ENCODE peak calls at places on chromosomes 1 and 21, in seven cellular contexts. O is Jurkat, Clone E6-1; Q is activated CD4-positive, alpha-beta T cell treated with anti-CD3 and anti-CD28 coated beads, Interleukin-2, amount 50 U/mL, for 1 hour; G is stimulated activated CD4-positive, alpha-beta T cell treated with anti-CD3 and anti-CD28 coated beads, TNF-alpha, amount 100 ng/mL, for 24 hours; E is stimulated activated naive CD4-positive, alpha-beta T cell; A is NCI-H2081; K is stimulated activated CD8-positive, alpha-beta memory T cell treated with anti-CD3 and anti-CD28 coated beads, Interleukin-4, amount 100 ng/mL, for 1 hour. J is an unnamed sample.

GRCh38 chr1:111920221-111921024 is 69.0 kb downstream of the KCND3 start:
- DNase-seq in O (no peak), Q (no peak), G (no peak), E (no peak), A (peak; percentile 69), K (no peak), J (no peak)

GRCh38 chr1:167328762-167329483 is 108.2 kb downstream of the POU2F1 start:
- DNase-seq in O (no peak), Q (no peak), G (no peak), E (no peak), A (no peak), K (no peak), J (no peak)

GRCh38 chr1:66335859-66336640 is 197.9 kb upstream of the SGIP1 start:
- DNase-seq in O (no peak), Q (peak; percentile 62), G (peak; percentile 48), E (peak; percentile 65), A (no peak), K (no peak), J (peak; percentile 46)

GRCh38 chr1:176174108-176174507 is 33.0 kb downstream of the COP1 start:
- DNase-seq in O (no peak), Q (no peak), G (no peak), E (no peak), A (no peak), K (no peak), J (no peak)

GRCh38 chr1:209398330-209398991 is 185.1 kb upstream of the CAMK1G start:
- DNase-seq in O (no peak), Q (no peak), G (no peak), E (no peak), A (no peak), K (no peak), J (no peak)

GRCh38 chr1:143698016-143698415 is 273.8 kb downstream of the FAM72C start:
- DNase-seq in O (peak; percentile 11), Q (no peak), G (no peak), E (no peak), A (no peak), K (no peak), J (no peak)

GRCh38 chr1:67970088-67970487 is 80.3 kb downstream of the DIRAS3 start:
- DNase-seq in O (no peak), Q (no peak), G (no peak), E (no peak), A (no peak), K (no peak), J (no peak)

GRCh38 chr1:27391511-27392095 is 819 bp upstream of the GPR3 start:
- DNase-seq in O (no peak), Q (peak; percentile 13), G (no peak), E (peak; percentile 28), A (peak; percentile 27), K (no peak), J (peak; percentile 7)

GRCh38 chr1:55353709-55354620 is 138.8 kb upstream of the USP24 start:
- DNase-seq in O (no peak), Q (no peak), G (no peak), E (no peak), A (no peak), K (no peak), J (no peak)

GRCh38 chr1:150925080-150925479 is 1.1 kb upstream of the SETDB1 start:
- DNase-seq in O (no peak), Q (no peak), G (no peak), E (no peak), A (no peak), K (no peak), J (no peak)

GRCh38 chr1:25481625-25482024 is 50.9 kb downstream of the MACO1 start:
- DNase-seq in O (no peak), Q (no peak), G (no peak), E (no peak), A (no peak), K (no peak), J (no peak)

GRCh38 chr1:40853113-40853999 is 8.8 kb downstream of the CITED4 start:
- DNase-seq in O (no peak), Q (no peak), G (no peak), E (no peak), A (no peak), K (no peak), J (no peak)

GRCh38 chr1:150876111-150876434 is 326 bp downstream of the ARNT start:
- DNase-seq in O (peak; percentile 39), Q (no peak), G (no peak), E (no peak), A (peak; percentile 77), K (no peak), J (no peak)

GRCh38 chr1:41668967-41669366 is 184.5 kb upstream of the EDN2 start:
- DNase-seq in O (no peak), Q (no peak), G (no peak), E (no peak), A (no peak), K (no peak), J (no peak)

GRCh38 chr1:171736204-171736603 is 5.7 kb downstream of the VAMP4 start:
- DNase-seq in O (no peak), Q (no peak), G (no peak), E (no peak), A (no peak), K (no peak), J (no peak)

GRCh38 chr21:26852422-26852821 is 7.2 kb upstream of the ADAMTS1 start:
- DNase-seq in O (no peak), Q (no peak), G (no peak), E (no peak), A (no peak), K (no peak), J (no peak)

GRCh38 chr21:46150491-46151121 is 4.8 kb downstream of the FTCD start:
- DNase-seq in O (no peak), Q (no peak), G (no peak), E (no peak), A (no peak), K (no peak), J (no peak)

GRCh38 chr1:62142550-62142949 is 52.1 kb upstream of the L1TD1 start:
- DNase-seq in O (no peak), Q (no peak), G (no peak), E (no peak), A (no peak), K (no peak), J (no peak)

GRCh38 chr1:56229183-56229582 is 350.2 kb downstream of the PLPP3 start:
- DNase-seq in O (no peak), Q (no peak), G (no peak), E (no peak), A (no peak), K (no peak), J (no peak)